ENCODE peak calls at places on chromosomes 7 and 10, in four cellular contexts. L, U, N and M are unnamed samples.

GRCh38 chr7:15504376-15504775 is 57.4 kb downstream of the AGMO start:
- DNase-seq in L (no peak), U (no peak), N (no peak), M (no peak)

GRCh38 chr7:101968720-101969466 is 151.5 kb downstream of the CUX1 start:
- DNase-seq in L (no peak), U (peak; percentile 67), N (no peak), M (no peak)

GRCh38 chr10:122350893-122351292 is 23.6 kb upstream of the PLEKHA1 start:
- DNase-seq in L (no peak), U (no peak), N (no peak), M (no peak)

GRCh38 chr10:5814110-5815107 is 1.2 kb upstream of the GDI2 start:
- DNase-seq in L (no peak), U (no peak), N (no peak), M (peak; percentile 19)

GRCh38 chr7:98877692-98878364 is 504 bp upstream of the TRRAP start:
- DNase-seq in L (no peak), U (peak; percentile 24), N (no peak), M (no peak)

GRCh38 chr7:93646538-93646937 is 72.0 kb upstream of the CALCR start:
- DNase-seq in L (no peak), U (no peak), N (no peak), M (no peak)

GRCh38 chr7:72408966-72409637 is 3.0 kb downstream of the CALN1 start:
- DNase-seq in L (no peak), U (no peak), N (no peak), M (no peak)

GRCh38 chr7:27784399-27785053 is 44.6 kb downstream of the TAX1BP1 start:
- DNase-seq in L (peak; percentile 48), U (peak; percentile 40), N (peak; percentile 81), M (peak; percentile 76)

GRCh38 chr10:13613519-13613918 is 26.8 kb downstream of the PRPF18 start:
- DNase-seq in L (peak; percentile 13), U (peak; percentile 15), N (no peak), M (no peak)

GRCh38 chr10:106557951-106558733 is 606.4 kb downstream of the SORCS1 start:
- DNase-seq in L (no peak), U (no peak), N (no peak), M (no peak)

GRCh38 chr7:19368540-19368939 is 223.3 kb upstream of the FERD3L start:
- DNase-seq in L (no peak), U (no peak), N (no peak), M (no peak)

GRCh38 chr7:47100815-47101435 is 481.0 kb downstream of the TNS3 start:
- DNase-seq in L (peak; percentile 45), U (peak; percentile 44), N (peak; percentile 57), M (peak; percentile 61)

GRCh38 chr10:71965623-71966022 is 1.4 kb downstream of the CHST3 start:
- DNase-seq in L (no peak), U (peak; percentile 26), N (no peak), M (no peak)

GRCh38 chr7:2512179-2512644 is 7.4 kb upstream of the LFNG start:
- DNase-seq in L (no peak), U (no peak), N (no peak), M (no peak)

GRCh38 chr7:126529833-126530232 is 722.9 kb downstream of the GRM8 start:
- DNase-seq in L (no peak), U (no peak), N (no peak), M (no peak)

GRCh38 chr7:115869225-115869624 is 161.3 kb downstream of the TFEC start:
- DNase-seq in L (no peak), U (no peak), N (no peak), M (no peak)

DNA sequence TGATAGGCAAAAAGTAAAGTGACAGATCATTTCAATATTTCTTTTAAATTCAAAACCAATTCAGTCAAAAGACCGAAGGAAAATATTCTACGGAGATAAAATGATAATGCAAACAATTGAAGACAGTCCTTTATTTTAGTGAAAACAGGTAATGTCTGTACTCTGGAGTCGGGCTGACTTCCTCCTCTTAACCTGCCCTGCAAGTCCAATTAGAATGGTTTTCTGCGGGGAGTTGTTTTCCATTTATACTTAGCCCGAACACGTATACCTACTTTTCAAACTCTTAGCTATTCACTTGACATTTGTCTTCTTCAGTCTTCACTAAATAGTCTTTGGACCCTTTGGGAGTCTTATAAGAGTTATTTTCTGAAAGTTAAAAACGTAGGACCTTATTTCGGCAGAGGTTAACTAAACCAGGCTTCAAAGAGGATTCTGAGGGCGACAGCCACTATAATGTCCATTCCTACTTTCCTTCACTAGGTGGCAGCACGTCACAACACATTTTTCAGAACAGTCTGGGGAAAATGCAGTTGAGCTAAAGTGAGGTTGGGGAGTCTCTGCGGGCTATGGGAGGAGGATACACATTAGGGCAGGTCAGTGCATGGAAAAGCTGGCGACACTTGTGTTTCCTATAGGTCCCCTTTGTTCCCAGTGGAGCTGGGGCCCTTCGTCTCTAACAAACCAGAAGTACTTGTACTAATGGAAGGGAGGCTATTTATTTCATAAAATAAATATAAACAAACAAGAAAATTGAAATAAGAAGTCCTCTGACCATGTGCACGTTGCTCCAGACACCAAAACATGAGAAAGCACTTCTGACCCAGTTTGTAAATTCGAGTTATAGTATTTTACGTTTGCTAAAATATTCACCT is 471.9 kb downstream of the KCNMA1 start:
- DNase-seq in L (peak; percentile 40), U (peak; percentile 54), N (peak; percentile 40), M (peak; percentile 51)
- TF ChIP-seq MAX in L (no peak), U (no peak), N (no peak), M (no peak)

GRCh38 chr10:102133373-102134195 is 744 bp downstream of the PPRC1 start:
- DNase-seq in L (peak; percentile 90), U (peak; percentile 91), N (peak; percentile 78), M (no peak)
- TF ChIP-seq REST in L (no peak), U (no peak), N (no peak), M (no peak)

DNA sequence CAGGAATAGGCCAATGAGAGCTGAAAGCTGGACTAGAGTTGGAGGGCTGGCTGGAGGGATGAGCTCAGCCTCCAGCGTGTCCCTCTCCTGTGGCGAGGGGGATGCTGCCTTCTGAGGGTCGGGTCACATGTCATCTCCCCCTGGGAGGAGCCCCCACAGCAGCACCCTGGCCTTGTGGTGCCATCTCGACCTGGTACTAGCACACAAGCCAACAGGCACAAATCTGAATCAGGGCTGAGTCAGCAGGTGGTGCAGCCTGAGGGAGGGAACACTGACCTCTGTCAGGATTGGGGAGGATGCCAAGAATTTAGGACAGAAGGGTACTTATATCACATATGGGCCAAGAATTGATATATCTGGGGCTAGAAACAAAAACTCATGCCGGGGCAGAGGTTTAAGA is 280.4 kb downstream of the CELF2 start:
- DNase-seq in L (no peak), U (no peak), N (no peak), M (no peak)
- TF ChIP-seq MAX in L (no peak), U (no peak), N (no peak), M (no peak)

GRCh38 chr10:3727268-3727667 is 57.7 kb downstream of the KLF6 start:
- DNase-seq in L (no peak), U (no peak), N (peak; percentile 14), M (no peak)
- TF ChIP-seq REST in L (no peak), U (no peak), N (no peak), M (no peak)